ENCODE peak calls at places on chromosome 2, in six cellular contexts. T is uterus, Q is cardiac muscle cell, E is stomach, W is heart right ventricle, C is fibroblast of lung. K is an unnamed sample. For H3K4me1 and H3K27me3, the result is how much of the 10 kb centered on the place peaks cover.

GRCh38 chr2:232593931-232594330 is 39.5 kb upstream of the EFHD1 start:
- DNase-seq in T (no peak), Q (no peak), E (no peak), W (no peak), C (no peak), K (no peak)

GRCh38 chr2:109148347-109148746 is 19.3 kb downstream of the SH3RF3 start:
- DNase-seq in T (no peak), Q (no peak), E (no peak), W (no peak), C (no peak), K (no peak)

GRCh38 chr2:128775401-128776285 is 457.0 kb upstream of the HS6ST1 start:
- DNase-seq in T (no peak), Q (no peak), E (peak), W (no peak), C (no peak), K (peak)

GRCh38 chr2:69304685-69305084 is 82.3 kb downstream of the GFPT1 start:
- DNase-seq in T (no peak), Q (no peak), E (no peak), W (no peak), C (no peak), K (no peak)

GRCh38 chr2:237603718-237604362 is 13.3 kb upstream of the RAB17 start:
- DNase-seq in T (no peak), Q (no peak), E (no peak), W (peak), C (peak), K (no peak)

GRCh38 chr2:170842785-170843184 is 26.1 kb downstream of the GAD1 start:
- DNase-seq in T (no peak), Q (no peak), E (no peak), W (no peak), C (no peak), K (no peak)

GRCh38 chr2:16925145-16925544 is 259.5 kb upstream of the CYRIA start:
- DNase-seq in T (no peak), Q (no peak), E (no peak), W (no peak), C (no peak), K (no peak)

GRCh38 chr2:44137048-44137447 is 31.6 kb upstream of the PPM1B start:
- DNase-seq in T (no peak), Q (no peak), E (no peak), W (no peak), C (no peak), K (no peak)

GRCh38 chr2:17208511-17208910 is 309.7 kb downstream of the RAD51AP2 start:
- DNase-seq in T (no peak), Q (no peak), E (no peak), W (no peak), C (no peak), K (no peak)

GRCh38 chr2:10412380-10412779 is 35.7 kb downstream of the ODC1 start:
- DNase-seq in T (no peak), Q (peak), E (no peak), W (no peak), C (peak), K (no peak)

GRCh38 chr2:160425794-160426193 is 67.8 kb downstream of the RBMS1 start:
- DNase-seq in T (no peak), Q (no peak), E (no peak), W (no peak), C (peak), K (no peak)

GRCh38 chr2:167869200-167869599 is 378.2 kb downstream of the STK39 start:
- DNase-seq in T (no peak), Q (no peak), E (no peak), W (no peak), C (no peak), K (no peak)

GRCh38 chr2:207768891-207769596 is 662 bp downstream of the FZD5 start:
- DNase-seq in T (peak), Q (peak), E (no peak), W (no peak), C (peak), K (no peak)

GRCh38 chr2:237731663-237732062 is 66.9 kb upstream of the RBM44 start:
- DNase-seq in T (no peak), Q (no peak), E (no peak), W (no peak), C (peak), K (peak)

GRCh38 chr2:166106431-166107015 is 21.3 kb downstream of the SCN1A start:
- DNase-seq in T (no peak), Q (peak), E (no peak), W (no peak), C (peak), K (no peak)

GRCh38 chr2:157746234-157746950 is 117.7 kb upstream of the ACVR1C start:
- DNase-seq in T (no peak), Q (no peak), E (no peak), W (no peak), C (peak), K (no peak)

GRCh38 chr2:142863485-142863921 is 14.0 kb upstream of the KYNU start:
- DNase-seq in T (no peak), Q (no peak), E (no peak), W (no peak), C (peak), K (no peak)

GRCh38 chr2:233449071-233449901 is 95.0 kb downstream of the DGKD start:
- DNase-seq in T (peak), Q (peak), E (no peak), W (no peak), C (peak), K (no peak)

GRCh38 chr2:232988444-232988843 is 24.6 kb downstream of the NGEF start:
- DNase-seq in T (peak), Q (no peak), E (peak), W (no peak), C (peak), K (no peak)

GRCh38 chr2:65922794-65923193 is 490.4 kb upstream of the SPRED2 start:
- DNase-seq in T (no peak), Q (no peak), E (no peak), W (no peak), C (peak), K (no peak)

GRCh38 chr2:153098073-153098472 is 379.7 kb downstream of the ARL6IP6 start:
- DNase-seq in T (no peak), Q (no peak), E (no peak), W (no peak), C (no peak), K (no peak)

GRCh38 chr2:63059434-63060078 is 8.9 kb downstream of the OTX1 start:
- DNase-seq in T (no peak), Q (no peak), E (no peak), W (no peak), C (no peak), K (no peak)

GRCh38 chr2:138827426-138828054 is 47.4 kb upstream of the NXPH2 start:
- DNase-seq in T (no peak), Q (peak), E (no peak), W (no peak), C (peak), K (no peak)

GRCh38 chr2:204180671-204181070 is 244.1 kb downstream of the ICOS start:
- DNase-seq in T (no peak), Q (no peak), E (no peak), W (no peak), C (no peak), K (no peak)

GRCh38 chr2:142199073-142199472 is 68.3 kb upstream of the LRP1B start:
- DNase-seq in T (no peak), Q (no peak), E (no peak), W (no peak), C (no peak), K (no peak)

GRCh38 chr2:10614940-10615339 is 74.8 kb downstream of the NOL10 start:
- DNase-seq in T (no peak), Q (no peak), E (no peak), W (no peak), C (peak), K (no peak)

GRCh38 chr2:158486970-158487325 is 30.2 kb downstream of the PKP4 start:
- DNase-seq in T (no peak), Q (no peak), E (no peak), W (no peak), C (no peak), K (no peak)

GRCh38 chr2:134712736-134713495 is 5.9 kb downstream of the TMEM163 start:
- DNase-seq in T (no peak), Q (no peak), E (no peak), W (no peak), C (no peak), K (no peak)

GRCh38 chr2:158221055-158222021 is 119.7 kb downstream of the UPP2 start:
- DNase-seq in T (no peak), Q (no peak), E (no peak), W (no peak), C (no peak), K (no peak)

GRCh38 chr2:110903548-110903947 is 171.2 kb downstream of the ACOXL start:
- DNase-seq in T (peak), Q (no peak), E (no peak), W (no peak), C (no peak), K (no peak)

GRCh38 chr2:36858551-36859365 is 107.6 kb downstream of the STRN start:
- DNase-seq in T (no peak), Q (no peak), E (no peak), W (no peak), C (no peak), K (no peak)

GRCh38 chr2:120888851-120889250 is 153.2 kb downstream of the GLI2 start:
- DNase-seq in T (no peak), Q (no peak), E (no peak), W (no peak), C (no peak), K (no peak)

GRCh38 chr2:20615046-20615465 is 35.8 kb downstream of the HS1BP3 start:
- DNase-seq in T (no peak), Q (no peak), E (no peak), W (no peak), C (no peak), K (no peak)

GRCh38 chr2:20612835-20613341 is 38.0 kb downstream of the HS1BP3 start:
- DNase-seq in T (peak), Q (no peak), E (no peak), W (no peak), C (no peak), K (no peak)

GRCh38 chr2:20615466-20616241 is 35.2 kb downstream of the HS1BP3 start:
- DNase-seq in T (peak), Q (no peak), E (peak), W (peak), C (no peak), K (no peak)

GRCh38 chr2:20613342-20613916 is 37.5 kb downstream of the HS1BP3 start:
- DNase-seq in T (peak), Q (no peak), E (no peak), W (no peak), C (no peak), K (no peak)

DNA sequence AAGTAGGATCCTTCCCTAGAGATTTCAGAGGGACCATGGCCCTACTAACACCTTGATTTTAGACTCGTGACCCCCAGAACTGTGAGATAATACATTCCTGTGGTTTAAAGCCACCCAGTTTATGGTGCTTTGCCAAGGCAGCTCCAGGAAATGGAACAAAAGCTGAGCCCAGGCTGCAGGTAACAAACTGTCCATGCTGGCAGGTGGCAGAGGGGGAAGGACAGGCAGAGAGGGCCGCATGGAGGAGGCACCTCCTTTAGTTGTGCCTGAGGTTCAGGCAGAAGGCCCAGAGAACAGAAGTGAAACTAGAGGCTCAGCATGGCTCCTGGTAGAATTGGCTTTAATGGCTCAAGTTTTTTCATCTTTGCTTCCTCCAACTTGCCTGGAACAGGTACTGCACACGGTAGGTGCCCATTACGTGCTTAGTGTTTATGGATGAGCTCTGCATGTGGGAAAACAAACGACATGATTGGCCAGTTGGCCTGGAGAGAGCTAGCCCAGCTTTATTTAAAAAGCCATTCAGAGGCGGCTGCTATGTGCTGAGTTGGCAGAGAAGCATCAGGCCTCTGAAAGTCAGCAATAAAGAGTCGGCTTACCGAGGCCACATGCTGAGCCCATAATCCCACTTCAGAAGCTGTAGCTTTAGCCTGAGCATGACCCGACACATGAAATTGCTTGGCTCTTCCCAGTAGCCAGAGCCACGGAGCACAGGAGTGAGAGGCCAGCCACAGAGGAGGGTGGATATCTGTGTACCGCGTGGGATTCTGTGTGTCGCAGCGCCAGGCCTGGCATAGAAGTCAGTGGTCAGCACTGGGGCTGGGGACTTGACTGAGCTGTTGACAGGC is 36.5 kb downstream of the HS1BP3 start:
- DNase-seq in T (peak), Q (no peak), E (peak), W (no peak), C (peak), K (no peak)
- H3K4me1 ChIP-seq in T (under half), Q (under half), E (half or more), W (half or more), C (under half), K (half or more)

GRCh38 chr2:3075316-3075715 is 302.3 kb downstream of the EIPR1 start:
- DNase-seq in T (no peak), Q (no peak), E (no peak), W (no peak), C (no peak), K (peak)
- H3K27me3 ChIP-seq in T (under half), Q (under half), E (under half), W (under half), C (under half), K (under half)

GRCh38 chr2:71472019-71472418 is 18.7 kb downstream of the DYSF start:
- DNase-seq in T (no peak), Q (no peak), E (no peak), W (no peak), C (no peak), K (no peak)

GRCh38 chr2:71469403-71470398 is 16.3 kb downstream of the DYSF start:
- DNase-seq in T (no peak), Q (no peak), E (no peak), W (no peak), C (no peak), K (no peak)

GRCh38 chr2:71468279-71469015 is 15.1 kb downstream of the DYSF start:
- DNase-seq in T (no peak), Q (no peak), E (no peak), W (no peak), C (no peak), K (no peak)

GRCh38 chr2:71473346-71474035 is 20.1 kb downstream of the DYSF start:
- DNase-seq in T (no peak), Q (no peak), E (no peak), W (no peak), C (no peak), K (no peak)

DNA sequence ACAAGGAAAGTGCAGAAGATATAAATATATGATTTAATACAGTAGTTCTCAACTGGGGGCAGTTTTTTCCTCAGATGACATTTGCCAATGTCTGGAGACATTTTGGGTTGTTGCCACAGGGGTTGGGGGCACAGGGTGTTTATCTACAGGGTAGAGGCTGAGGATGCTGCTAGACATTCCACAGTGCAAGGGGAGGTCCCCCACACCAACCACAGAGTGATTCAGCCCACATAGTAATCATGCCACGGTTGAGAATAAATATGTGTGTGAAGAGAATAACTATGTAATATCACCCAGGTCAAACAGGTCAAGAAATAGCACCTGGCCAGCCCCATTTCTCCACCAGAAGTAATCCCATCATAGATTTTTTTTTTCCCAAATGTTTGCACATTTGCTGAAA is 17.9 kb downstream of the DYSF start:
- DNase-seq in T (no peak), Q (no peak), E (no peak), W (no peak), C (no peak), K (no peak)
- H3K4me1 ChIP-seq in T (under half), Q (under half), E (under half), W (under half), C (under half), K (under half)

DNA sequence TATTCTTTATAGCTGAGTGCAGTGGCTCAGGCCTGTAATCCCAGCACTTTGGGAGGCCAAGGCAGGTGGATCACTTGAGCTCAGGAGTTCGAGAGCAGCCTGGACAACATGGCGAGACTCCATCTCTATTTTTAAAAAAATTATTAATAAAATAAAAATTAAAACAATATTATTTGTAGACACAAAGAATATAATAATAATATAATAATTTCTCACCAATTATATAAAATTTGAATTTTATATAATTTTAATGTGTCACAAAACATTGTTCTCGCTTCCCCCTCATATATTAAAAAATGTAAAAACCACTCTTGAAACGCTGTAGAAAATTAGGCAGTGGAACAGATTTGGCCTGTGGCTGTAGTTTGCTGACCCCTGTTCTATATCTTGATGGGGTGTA is 5.6 kb upstream of the KDM3A start:
- DNase-seq in T (no peak), Q (no peak), E (no peak), W (no peak), C (no peak), K (no peak)
- H3K27me3 ChIP-seq in T (under half), Q (under half), E (under half), W (under half), C (under half), K (under half)

DNA sequence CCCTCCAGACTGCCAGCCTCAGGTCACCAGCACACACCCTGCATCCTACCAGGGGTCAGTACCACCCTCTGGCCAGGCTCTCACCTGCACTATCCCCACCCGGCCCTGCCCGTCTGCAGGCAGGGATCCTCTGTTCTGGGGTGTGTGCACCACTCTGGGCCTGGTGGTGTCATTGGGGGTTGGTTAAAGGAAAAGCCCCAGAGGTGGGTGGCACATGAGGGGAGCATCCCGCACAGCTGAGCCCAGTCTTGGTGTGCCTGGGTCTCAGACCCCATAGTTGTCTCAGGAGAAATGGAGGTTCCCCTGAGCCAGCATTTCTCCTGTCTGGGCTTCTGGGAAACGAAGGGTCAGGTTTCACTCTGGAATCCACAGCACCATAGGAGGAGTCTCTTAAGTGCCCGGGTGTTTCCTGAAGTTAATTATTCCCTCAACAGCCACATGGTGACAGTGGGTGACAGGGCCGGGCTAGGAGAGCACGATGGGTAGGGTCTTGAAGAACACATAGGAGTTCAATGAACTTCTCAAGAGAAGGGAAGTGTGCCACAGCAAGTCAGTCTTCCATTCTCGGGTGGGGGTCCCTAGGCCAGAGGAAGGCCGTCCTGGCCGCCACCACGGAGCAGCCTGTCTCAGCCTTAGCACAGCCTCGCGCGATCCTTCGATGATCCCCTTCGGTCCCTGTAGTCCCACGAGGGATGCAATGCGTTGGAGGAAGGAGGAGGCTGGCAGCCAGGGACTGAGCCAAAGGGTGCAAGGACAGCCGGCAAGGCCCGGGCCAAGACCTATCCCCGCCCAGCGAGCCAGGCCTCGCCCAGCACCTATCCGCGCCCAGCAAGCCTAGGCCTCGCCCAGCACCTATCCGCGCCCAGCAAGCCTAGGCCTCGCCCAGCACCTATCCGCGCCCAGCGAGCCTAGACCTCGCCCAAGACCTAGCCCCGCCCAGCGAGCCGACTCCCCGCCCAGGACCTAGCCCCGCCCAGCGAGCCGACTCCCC is 1.1 kb upstream of the FARP2 start:
- DNase-seq in T (peak), Q (peak), E (peak), W (peak), C (peak), K (peak)
- H3K4me1 ChIP-seq in T (under half), Q (under half), E (half or more), W (under half), C (under half), K (under half)

GRCh38 chr2:192469612-192470011 is 274.9 kb upstream of the TMEFF2 start:
- DNase-seq in T (no peak), Q (no peak), E (no peak), W (no peak), C (no peak), K (no peak)

GRCh38 chr2:192473331-192473730 is 278.6 kb upstream of the TMEFF2 start:
- DNase-seq in T (no peak), Q (no peak), E (no peak), W (no peak), C (no peak), K (no peak)

GRCh38 chr2:192465145-192465544 is 270.4 kb upstream of the TMEFF2 start:
- DNase-seq in T (no peak), Q (no peak), E (peak), W (no peak), C (no peak), K (no peak)

GRCh38 chr2:192467953-192468660 is 273.4 kb upstream of the TMEFF2 start:
- DNase-seq in T (no peak), Q (no peak), E (no peak), W (no peak), C (no peak), K (no peak)
- H3K27me3 ChIP-seq in T (under half), Q (under half), E (under half), W (under half), C (under half), K (under half)

GRCh38 chr2:215697496-215697895 is 261.6 kb upstream of the FN1 start:
- DNase-seq in T (no peak), Q (no peak), E (no peak), W (no peak), C (no peak), K (no peak)
- H3K4me1 ChIP-seq in T (under half), Q (under half), E (under half), W (under half), C (under half), K (under half)

K was measured in vagina.